ENCODE peak calls at places on chromosomes 16 and 17, in seven cellular contexts. Q is neural progenitor cell; X is mammary epithelial cell; T is CD4-positive, alpha-beta memory T cell; L is BE2C; R is left ventricle myocardium inferior; F is fibroblast of lung. V is an unnamed sample.

GRCh38 chr16:65406076-65406475 is 284.2 kb upstream of the CDH11 start:
- DNase-seq in R (no peak), Q (no peak), F (no peak), X (no peak), T (no peak), L (no peak), V (no peak)

GRCh38 chr17:37643829-37644228 is 583 bp upstream of the DDX52 start:
- DNase-seq in L (no peak), R (no peak), T (no peak), X (peak; percentile 1), F (peak; percentile 33), Q (peak; percentile 3), V (no peak)

GRCh38 chr17:19372004-19372365 is 6.3 kb upstream of the MAPK7 start:
- DNase-seq in Q (no peak), L (no peak), R (no peak), X (no peak), F (no peak), T (no peak), V (no peak)

GRCh38 chr17:31787857-31788570 is 71.0 kb downstream of the COPRS start:
- DNase-seq in X (peak; percentile 98), R (no peak), F (peak; percentile 90), Q (no peak), T (no peak), L (no peak), V (peak; percentile 98)

GRCh38 chr17:62085511-62086408 is 20.7 kb upstream of the MED13 start:
- DNase-seq in R (no peak), L (no peak), Q (no peak), X (no peak), F (peak; percentile 89), T (no peak), V (no peak)

GRCh38 chr17:49915670-49916069 is 53.3 kb upstream of the DLX4 start:
- DNase-seq in R (no peak), X (no peak), F (no peak), L (no peak), T (no peak), Q (peak; percentile 31), V (no peak)

GRCh38 chr17:69869667-69870066 is 205.4 kb upstream of the KCNJ16 start:
- DNase-seq in R (no peak), L (no peak), T (no peak), X (peak; percentile 1), F (no peak), Q (no peak), V (no peak)

GRCh38 chr16:56645311-56645710 is 6.4 kb upstream of the MT1B start:
- DNase-seq in F (no peak), L (no peak), Q (no peak), X (peak; percentile 24), T (no peak), R (no peak), V (no peak)

GRCh38 chr17:11944587-11944986 is 52.7 kb downstream of the ZNF18 start:
- DNase-seq in T (no peak), F (peak; percentile 56), Q (no peak), L (no peak), R (no peak), X (peak; percentile 84), V (no peak)

DNA sequence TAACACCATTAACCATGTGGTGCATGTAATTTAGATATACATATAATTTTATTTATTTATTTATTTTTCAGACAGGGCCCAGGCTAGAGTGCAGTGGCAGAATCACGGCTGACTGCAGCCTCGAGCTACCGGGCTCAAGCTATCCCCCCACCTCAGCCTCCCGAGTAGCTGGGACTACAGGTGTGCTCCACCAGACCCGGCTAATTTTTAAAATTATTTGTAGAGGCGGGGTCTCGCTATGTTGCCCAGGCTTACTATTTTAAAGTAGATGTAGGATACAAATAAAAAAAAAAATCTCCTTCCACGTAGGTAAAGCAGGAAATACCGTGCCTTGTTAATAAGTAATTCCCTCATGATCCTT is 446 bp upstream of the COQ7 start:
- DNase-seq in R (no peak), T (no peak), Q (no peak), L (no peak), F (no peak), X (no peak), V (no peak)
- H3K4me3 ChIP-seq in R (peak overlapping the region; percentile 82), T (no peak overlapping the region), Q (peak overlapping the region; percentile 87), L (peak overlapping the region; percentile 95), F (no peak overlapping the region), X (peak overlapping the region; percentile 75), V (peak overlapping the region; percentile 88)

GRCh38 chr16:60731329-60731728 is 1304.9 kb downstream of the CDH8 start:
- DNase-seq in X (no peak), L (no peak), Q (no peak), F (no peak), T (no peak), R (no peak), V (no peak)

GRCh38 chr16:60729052-60729451 is 1307.2 kb downstream of the CDH8 start:
- DNase-seq in R (no peak), T (no peak), X (peak; percentile 8), Q (no peak), F (peak; percentile 71), L (no peak), V (no peak)

DNA sequence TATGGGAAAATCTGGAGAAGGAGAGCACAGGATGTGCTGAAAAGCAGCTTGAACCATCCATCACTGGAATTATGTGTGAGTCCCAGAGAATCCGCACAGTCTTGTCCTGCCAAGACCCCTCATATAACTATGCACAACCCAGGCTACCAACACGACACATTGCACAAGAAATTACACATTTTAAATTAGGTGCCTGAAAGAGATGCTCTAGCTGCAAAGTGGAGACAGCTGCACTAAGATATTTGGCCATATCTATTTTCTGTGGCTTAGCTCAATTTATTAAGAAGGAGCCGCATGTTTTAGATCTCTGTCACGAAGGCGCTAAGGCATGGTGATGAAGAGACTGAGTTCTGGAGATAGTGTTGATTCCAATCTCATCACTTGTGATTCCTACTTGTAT is 1308.4 kb downstream of the CDH8 start:
- DNase-seq in Q (no peak), R (no peak), T (no peak), F (peak; percentile 4), X (no peak), L (no peak), V (no peak)
- H3K9me3 ChIP-seq in Q (no peaks in the 10 kb centered on the region), R (no peaks in the 10 kb centered on the region), T (no peaks in the 10 kb centered on the region), F (no peaks in the 10 kb centered on the region), X (no peaks in the 10 kb centered on the region), L (peaks cover 3% of the 10 kb centered on the region), V (no peaks in the 10 kb centered on the region)

DNA sequence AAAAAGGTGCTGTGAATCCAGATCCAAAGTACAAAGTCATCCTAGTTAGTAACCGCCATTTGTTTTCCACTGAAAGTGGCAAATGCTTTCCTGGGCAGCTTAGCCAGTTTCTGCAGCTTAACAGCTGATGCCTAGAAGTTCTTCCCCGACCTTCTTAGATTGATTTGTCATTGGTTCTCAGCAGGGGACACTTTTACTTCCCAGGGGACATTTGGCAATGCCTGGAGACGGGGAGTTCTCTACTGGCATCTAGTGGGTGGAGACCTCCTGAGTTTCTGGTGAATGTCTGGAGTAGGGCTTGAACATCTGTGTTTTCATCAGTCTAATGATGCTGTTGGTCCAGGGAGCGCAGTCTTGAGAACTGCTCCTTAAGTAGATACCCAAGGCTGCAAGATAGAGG is 7.6 kb downstream of the DNAJA3 start:
- DNase-seq in F (no peak), T (no peak), Q (no peak), X (no peak), L (no peak), R (no peak), V (no peak)
- H3K36me3 ChIP-seq in F (peaks cover 3% of the 10 kb centered on the region), T (peaks cover 30% of the 10 kb centered on the region), Q (peaks cover 4% of the 10 kb centered on the region), X (peaks cover 24% of the 10 kb centered on the region), L (peaks cover 54% of the 10 kb centered on the region), R (peaks cover 51% of the 10 kb centered on the region), V (peaks cover 93% of the 10 kb centered on the region)

DNA sequence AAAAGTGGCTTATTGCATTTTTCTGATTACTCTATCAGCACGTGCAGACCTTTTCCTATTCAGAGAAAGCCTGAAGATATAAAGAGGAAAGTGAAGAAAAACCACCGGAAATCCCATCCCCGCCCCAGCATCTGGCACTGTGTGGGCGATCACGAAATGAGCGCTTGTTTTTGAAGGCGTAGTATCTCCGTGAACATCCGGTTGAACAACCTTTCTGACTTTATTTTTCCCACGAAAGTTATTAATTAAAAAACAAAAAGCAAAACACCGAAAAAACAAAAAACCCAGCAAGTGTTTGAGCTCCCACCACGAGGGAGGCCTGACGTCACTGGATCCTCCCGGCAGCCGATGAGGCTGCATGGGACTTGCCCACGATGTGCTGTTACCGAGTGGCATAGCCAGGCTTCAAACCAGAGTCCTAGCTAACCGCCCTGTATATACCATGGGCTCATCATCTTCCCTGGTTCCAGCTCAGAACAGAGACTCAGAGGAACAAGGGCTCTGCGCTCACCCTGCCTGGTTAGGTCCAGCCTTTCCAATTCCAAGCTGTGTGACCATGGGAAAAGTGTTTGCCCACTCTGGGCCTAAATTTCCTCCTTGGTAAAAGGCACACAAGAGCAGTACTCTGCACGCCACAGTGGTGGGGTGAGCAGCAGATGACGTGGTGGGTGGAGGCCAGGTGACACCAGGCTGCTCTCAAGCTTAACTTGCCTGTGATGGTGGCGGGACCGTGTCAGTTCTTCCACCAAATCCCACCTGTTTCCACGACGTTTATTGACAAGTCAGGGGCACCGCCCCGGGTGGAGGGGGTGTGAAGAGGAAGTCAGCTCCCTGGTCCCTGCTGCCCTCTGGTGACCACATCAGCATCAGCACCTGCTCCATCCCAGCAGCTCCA is 34.3 kb upstream of the IL21R start:
- DNase-seq in F (peak; percentile 46), X (peak; percentile 68), T (peak; percentile 91), R (peak; percentile 83), Q (peak; percentile 83), L (peak; percentile 71), V (peak; percentile 75)
- H3K4me3 ChIP-seq in F (no peak overlapping the region), X (no peak overlapping the region), T (peak overlapping the region; percentile 36), R (peak overlapping the region; percentile 51), Q (no peak overlapping the region), L (no peak overlapping the region), V (no peak overlapping the region)

DNA sequence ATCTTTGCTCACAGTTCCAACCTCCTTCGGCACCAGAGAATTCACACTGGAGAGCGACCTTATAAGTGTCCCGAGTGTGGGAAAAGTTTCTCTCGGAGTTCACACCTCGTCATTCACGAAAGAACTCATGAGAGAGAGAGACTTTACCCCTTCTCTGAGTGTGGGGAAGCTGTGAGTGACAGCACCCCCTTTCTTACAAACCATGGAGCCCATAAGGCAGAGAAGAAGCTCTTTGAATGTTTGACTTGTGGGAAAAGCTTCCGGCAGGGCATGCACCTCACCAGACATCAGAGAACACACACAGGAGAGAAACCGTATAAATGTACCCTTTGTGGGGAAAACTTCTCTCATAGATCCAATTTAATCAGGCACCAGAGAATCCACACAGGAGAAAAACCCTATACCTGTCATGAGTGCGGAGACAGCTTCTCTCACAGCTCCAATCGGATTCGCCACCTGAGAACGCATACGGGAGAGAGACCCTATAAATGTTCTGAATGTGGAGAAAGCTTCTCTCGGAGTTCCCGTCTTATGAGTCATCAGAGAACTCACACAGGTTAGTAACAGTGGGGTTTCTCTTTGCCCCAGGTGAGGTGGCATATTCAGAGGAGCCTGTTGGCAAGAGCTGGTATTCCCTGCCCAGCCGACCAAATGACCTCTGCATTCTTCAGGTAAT is 6.8 kb downstream of the ZNF263 start:
- DNase-seq in X (no peak), Q (no peak), F (no peak), T (no peak), L (no peak), R (no peak), V (no peak)
- H3K9me3 ChIP-seq in X (peaks cover 56% of the 10 kb centered on the region), Q (peaks cover 34% of the 10 kb centered on the region), F (peaks cover 23% of the 10 kb centered on the region), T (no peaks in the 10 kb centered on the region), L (peaks cover 10% of the 10 kb centered on the region), R (peaks cover 100% of the 10 kb centered on the region), V (peaks cover 94% of the 10 kb centered on the region)

GRCh38 chr16:8925455-8925854 is 38.3 kb downstream of the USP7 start:
- DNase-seq in T (no peak), Q (no peak), R (no peak), X (no peak), L (no peak), F (no peak), V (no peak)
- H3K36me3 ChIP-seq in T (peaks cover 64% of the 10 kb centered on the region), Q (peaks cover 8% of the 10 kb centered on the region), R (peaks cover 57% of the 10 kb centered on the region), X (peaks cover 11% of the 10 kb centered on the region), L (peaks cover 74% of the 10 kb centered on the region), F (peaks cover 8% of the 10 kb centered on the region), V (peaks cover 77% of the 10 kb centered on the region)

GRCh38 chr16:69756705-69757104 is 2.0 kb upstream of the NOB1 start:
- DNase-seq in Q (no peak), L (no peak), X (no peak), F (no peak), T (no peak), R (no peak), V (no peak)
- H3K4me3 ChIP-seq in Q (no peak overlapping the region), L (no peak overlapping the region), X (no peak overlapping the region), F (no peak overlapping the region), T (no peak overlapping the region), R (no peak overlapping the region), V (no peak overlapping the region)